ENCODE peak calls at places on chromosomes 12 and 14, in four cellular contexts. R is thyroid gland, U is choroid plexus epithelial cell, K is Calu3. M is an unnamed sample.

GRCh38 chr12:37546901-37547475 is 769.6 kb upstream of the ALG10B start:
- DNase-seq in R (no peak), U (no peak), K (no peak), M (no peak)

GRCh38 chr12:125382896-125383295 is 317.7 kb downstream of the AACS start:
- DNase-seq in R (no peak), U (no peak), K (no peak), M (no peak)

GRCh38 chr14:36383674-36384421 is 63.4 kb upstream of the MBIP start:
- DNase-seq in R (peak; percentile 89), U (no peak), K (no peak), M (no peak)

GRCh38 chr12:108564724-108565123 is 2.3 kb downstream of the ISCU start:
- DNase-seq in R (peak; percentile 41), U (peak; percentile 23), K (no peak), M (no peak)

GRCh38 chr12:71415336-71416231 is 24.0 kb upstream of the LGR5 start:
- DNase-seq in R (no peak), U (peak; percentile 77), K (peak; percentile 56), M (peak; percentile 49)

GRCh38 chr14:86521032-86521730 is 991.2 kb downstream of the FLRT2 start:
- DNase-seq in R (no peak), U (no peak), K (no peak), M (no peak)

GRCh38 chr12:51351913-51352532 is 5.5 kb upstream of the CELA1 start:
- DNase-seq in R (peak; percentile 29), U (peak; percentile 88), K (peak; percentile 62), M (peak; percentile 66)

GRCh38 chr12:127060933-127061332 is 1206.0 kb upstream of the TMEM132C start:
- DNase-seq in R (no peak), U (no peak), K (no peak), M (no peak)

GRCh38 chr14:58367296-58367695 is 28.4 kb upstream of the TOMM20L start:
- DNase-seq in R (no peak), U (peak; percentile 9), K (no peak), M (no peak)

GRCh38 chr14:58362798-58363412 is 32.8 kb upstream of the TOMM20L start:
- DNase-seq in R (no peak), U (peak; percentile 59), K (no peak), M (peak; percentile 28)
- TF ChIP-seq CTCF in R (peak; percentile 36), U (peak; percentile 51), K (no peak), M (no peak)

GRCh38 chr12:45336762-45337596 is 121.1 kb downstream of the ANO6 start:
- DNase-seq in R (no peak), U (peak; percentile 94), K (no peak), M (no peak)
- TF ChIP-seq CTCF in R (no peak), U (peak; percentile 27), K (no peak), M (no peak)

GRCh38 chr14:68792830-68793733 is at the start of gene ZFP36L1:
- DNase-seq in R (peak; percentile 95), U (peak; percentile 98), K (peak; percentile 91), M (peak; percentile 97)
- TF ChIP-seq CTCF in R (peak; percentile 18), U (no peak), K (no peak), M (no peak)

GRCh38 chr12:55743967-55744931 is 1.3 kb downstream of the GDF11 start:
- DNase-seq in R (no peak), U (peak; percentile 18), K (no peak), M (peak; percentile 28)
- TF ChIP-seq CTCF in R (no peak), U (peak; percentile 13), K (no peak), M (no peak)

GRCh38 chr12:65668981-65669695 is 155.1 kb upstream of the HMGA2 start:
- DNase-seq in R (no peak), U (peak; percentile 64), K (no peak), M (no peak)
- TF ChIP-seq CTCF in R (no peak), U (peak; percentile 4), K (no peak), M (no peak)

GRCh38 chr14:102796661-102797190 is 19.5 kb downstream of the TRAF3 start:
- DNase-seq in R (no peak), U (no peak), K (no peak), M (no peak)
- TF ChIP-seq CTCF in R (no peak), U (no peak), K (no peak), M (no peak)

GRCh38 chr12:49557917-49558215 is 10.1 kb downstream of the MCRS1 start:
- DNase-seq in R (no peak), U (no peak), K (peak; percentile 18), M (no peak)
- TF ChIP-seq CTCF in R (no peak), U (peak; percentile 42), K (no peak), M (no peak)

DNA sequence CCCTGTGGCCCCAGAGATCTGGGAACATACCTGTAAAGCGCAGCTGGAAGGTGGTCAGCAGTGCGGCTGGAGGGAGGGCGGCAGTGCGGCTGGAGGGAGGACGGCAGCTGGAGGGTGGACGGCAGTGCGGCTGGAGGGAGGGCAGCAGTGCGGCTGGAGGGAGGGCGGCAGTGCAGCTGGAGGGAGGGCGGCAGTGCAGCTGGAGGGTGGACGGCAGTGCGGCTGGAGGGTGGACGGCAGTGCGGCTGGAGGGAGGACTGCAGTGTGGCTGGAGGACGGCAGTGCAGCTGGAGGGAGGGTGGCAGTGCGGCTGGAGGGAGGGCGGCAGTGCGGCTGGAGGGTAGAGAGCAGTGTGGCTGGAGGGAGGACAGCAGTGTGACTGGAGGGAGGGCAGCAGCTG is 23.5 kb downstream of the LRCOL1 start:
- DNase-seq in R (no peak), U (no peak), K (no peak), M (no peak)
- TF ChIP-seq CTCF in R (no peak), U (no peak), K (no peak), M (no peak)

GRCh38 chr12:57175428-57176138 is 28.2 kb upstream of the LRP1-AS start:
- DNase-seq in R (peak; percentile 44), U (peak; percentile 83), K (peak; percentile 88), M (peak; percentile 24)

GRCh38 chr12:57176846-57177245 is 29.4 kb upstream of the LRP1-AS start:
- DNase-seq in R (no peak), U (peak; percentile 34), K (no peak), M (no peak)

GRCh38 chr12:57177354-57177753 is 29.9 kb upstream of the LRP1-AS start:
- DNase-seq in R (no peak), U (no peak), K (no peak), M (no peak)

GRCh38 chr12:57178213-57178612 is 30.8 kb upstream of the LRP1-AS start:
- DNase-seq in R (no peak), U (no peak), K (no peak), M (no peak)

DNA sequence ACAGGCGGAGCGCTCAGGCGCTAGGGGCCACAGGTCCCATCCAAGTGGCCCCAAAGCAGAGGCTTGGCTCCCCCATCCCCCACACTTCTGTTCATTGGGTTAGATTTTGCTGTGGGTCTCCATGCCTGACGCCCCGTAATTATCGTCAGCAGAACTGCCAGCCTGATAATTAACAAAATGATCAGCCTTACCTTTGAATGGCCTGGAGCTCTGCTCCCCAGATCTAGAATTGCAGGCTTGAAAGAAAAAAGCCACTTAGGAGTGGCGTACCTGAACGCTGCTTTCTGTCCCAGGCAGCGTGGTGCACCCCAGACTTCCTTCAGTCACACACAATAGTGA is 28.7 kb upstream of the LRP1-AS start:
- DNase-seq in R (no peak), U (no peak), K (no peak), M (no peak)
- TF ChIP-seq CTCF in R (no peak), U (no peak), K (no peak), M (no peak)

GRCh38 chr14:50954811-50955372 is 10.6 kb upstream of the PYGL start:
- DNase-seq in R (no peak), U (peak; percentile 86), K (no peak), M (peak; percentile 85)

GRCh38 chr14:50957296-50957695 is 13.0 kb upstream of the PYGL start:
- DNase-seq in R (no peak), U (peak; percentile 82), K (no peak), M (no peak)

GRCh38 chr14:50953497-50953896 is 9.2 kb upstream of the PYGL start:
- DNase-seq in R (no peak), U (no peak), K (no peak), M (no peak)

GRCh38 chr14:50951032-50951431 is 6.7 kb upstream of the PYGL start:
- DNase-seq in R (no peak), U (no peak), K (no peak), M (no peak)

GRCh38 chr14:50955373-50956043 is 11.2 kb upstream of the PYGL start:
- DNase-seq in R (peak; percentile 30), U (peak; percentile 97), K (peak; percentile 76), M (peak; percentile 73)
- TF ChIP-seq CTCF in R (no peak), U (peak; percentile 67), K (no peak), M (peak; percentile 42)

M was measured in endothelial cell of umbilical vein.